ENCODE peak calls at places on chromosome 18, in four cellular contexts. W, B, C and N are unnamed samples.

GRCh38 chr18:55320399-55321255 is 267.4 kb downstream of the TCF4 start:
- DNase-seq in W (no peak), B (no peak), C (no peak), N (no peak)

GRCh38 chr18:9055185-9055584 is 47.3 kb upstream of the NDUFV2 start:
- DNase-seq in W (no peak), B (no peak), C (no peak), N (peak)

GRCh38 chr18:28281400-28281799 is 104.5 kb upstream of the CDH2 start:
- DNase-seq in W (no peak), B (no peak), C (no peak), N (no peak)

GRCh38 chr18:41870817-41871216 is 84.2 kb upstream of the PIK3C3 start:
- DNase-seq in W (no peak), B (no peak), C (no peak), N (peak)

GRCh38 chr18:26868968-26869586 is 3.6 kb upstream of the AQP4 start:
- DNase-seq in W (no peak), B (no peak), C (no peak), N (no peak)

GRCh38 chr18:26919656-26920055 is 54.1 kb upstream of the AQP4 start:
- DNase-seq in W (no peak), B (no peak), C (no peak), N (peak)

GRCh38 chr18:33841221-33841967 is 263.4 kb downstream of the ASXL3 start:
- DNase-seq in W (no peak), B (no peak), C (no peak), N (no peak)

GRCh38 chr18:23300211-23300887 is 152.7 kb upstream of the RIOK3 start:
- DNase-seq in W (no peak), B (no peak), C (no peak), N (no peak)

GRCh38 chr18:3528251-3528650 is 78.3 kb downstream of the TGIF1 start:
- DNase-seq in W (no peak), B (no peak), C (no peak), N (no peak)

GRCh38 chr18:26875040-26875654 is 9.6 kb upstream of the AQP4 start:
- DNase-seq in W (no peak), B (no peak), C (no peak), N (peak)

GRCh38 chr18:36402765-36403396 is 105.4 kb downstream of the FHOD3 start:
- DNase-seq in W (no peak), B (peak), C (no peak), N (no peak)

GRCh38 chr18:74507120-74507881 is 11.1 kb downstream of the CNDP2 start:
- DNase-seq in W (no peak), B (no peak), C (no peak), N (no peak)

GRCh38 chr18:59707306-59707705 is 10.1 kb upstream of the CCBE1 start:
- DNase-seq in W (no peak), B (no peak), C (no peak), N (no peak)

GRCh38 chr18:11994708-11995444 is 13.6 kb downstream of the IMPA2 start:
- DNase-seq in W (no peak), B (no peak), C (peak), N (peak)

GRCh38 chr18:6624271-6624670 is 105.2 kb upstream of the ARHGAP28 start:
- DNase-seq in W (no peak), B (no peak), C (no peak), N (peak)

GRCh38 chr18:36688020-36688965 is 140.5 kb downstream of the TPGS2 start:
- DNase-seq in W (peak), B (no peak), C (peak), N (peak)

GRCh38 chr18:57833441-57834101 is 30.5 kb upstream of the ATP8B1 start:
- DNase-seq in W (no peak), B (no peak), C (no peak), N (peak)

GRCh38 chr18:74499633-74500032 is 3.5 kb downstream of the CNDP2 start:
- DNase-seq in W (no peak), B (peak), C (no peak), N (peak)

GRCh38 chr18:52694804-52695203 is 354.8 kb downstream of the DCC start:
- DNase-seq in W (no peak), B (no peak), C (peak), N (peak)

GRCh38 chr18:46073474-46074331 is 1.6 kb upstream of the PSTPIP2 start:
- DNase-seq in W (peak), B (no peak), C (peak), N (peak)

GRCh38 chr18:33440384-33441043 is at the start of gene CCDC178:
- DNase-seq in W (peak), B (no peak), C (peak), N (peak)

GRCh38 chr18:57806891-57807280 is 3.8 kb upstream of the ATP8B1 start:
- DNase-seq in W (no peak), B (no peak), C (no peak), N (peak)

GRCh38 chr18:34595673-34596072 is 114.4 kb upstream of the DTNA start:
- DNase-seq in W (no peak), B (no peak), C (no peak), N (peak)